ENCODE peak calls at places on chromosome 12, in six cellular contexts. J is uterus, A is A549, I is tibial nerve, M is K562, R is NB4. S is an unnamed sample.

GRCh38 chr12:2052861-2053674 is at the start of gene CACNA1C:
- DNase-seq in M (no peak), R (peak), J (peak), A (peak), I (peak), S (peak)

GRCh38 chr12:116736962-116737773 is 701 bp downstream of the SPRING1 start:
- DNase-seq in M (peak), R (peak), I (no peak), J (no peak), A (no peak), S (peak)

GRCh38 chr12:120257041-120257821 is 8.3 kb downstream of the PXN start:
- DNase-seq in J (peak), A (no peak), M (no peak), R (no peak), I (no peak), S (peak)

GRCh38 chr12:4943938-4944284 is 34.2 kb downstream of the KCNA1 start:
- DNase-seq in I (no peak), J (no peak), R (no peak), A (no peak), M (no peak), S (no peak)

GRCh38 chr12:78703820-78704525 is 160.6 kb upstream of the SYT1 start:
- DNase-seq in R (no peak), I (no peak), J (no peak), M (no peak), A (peak), S (peak)

GRCh38 chr12:62268956-62269355 is 8.8 kb downstream of the USP15 start:
- DNase-seq in M (no peak), J (no peak), I (no peak), R (no peak), A (peak), S (no peak)

GRCh38 chr12:84756961-84757360 is 155.6 kb downstream of the SLC6A15 start:
- DNase-seq in M (no peak), I (no peak), A (no peak), R (no peak), J (no peak), S (no peak)

GRCh38 chr12:114657597-114657920 is 26.4 kb downstream of the TBX3 start:
- DNase-seq in A (no peak), J (no peak), M (no peak), R (no peak), I (no peak), S (no peak)

GRCh38 chr12:1912580-1913376 is 5.7 kb downstream of the CACNA2D4 start:
- DNase-seq in J (no peak), I (no peak), A (no peak), R (no peak), M (no peak), S (peak)

GRCh38 chr12:98894412-98895085 is 249.5 kb downstream of the APAF1 start:
- DNase-seq in M (no peak), A (no peak), R (no peak), J (no peak), I (no peak), S (no peak)

GRCh38 chr12:89893972-89894706 is 185.5 kb upstream of the ATP2B1 start:
- DNase-seq in J (no peak), M (no peak), R (no peak), I (no peak), A (peak), S (no peak)

GRCh38 chr12:83985068-83985467 is 927.5 kb downstream of the SLC6A15 start:
- DNase-seq in M (no peak), A (no peak), I (no peak), J (no peak), R (no peak), S (no peak)

GRCh38 chr12:8692573-8692972 is 5.2 kb upstream of the RIMKLB start:
- DNase-seq in J (peak), A (no peak), I (no peak), R (no peak), M (no peak), S (no peak)

GRCh38 chr12:132352896-132353800 is 23.8 kb upstream of the GALNT9 start:
- DNase-seq in I (no peak), A (no peak), M (no peak), J (no peak), R (peak), S (no peak)

GRCh38 chr12:24848941-24849477 is 99.9 kb downstream of the BCAT1 start:
- DNase-seq in A (no peak), R (no peak), M (no peak), I (no peak), J (no peak), S (no peak)

GRCh38 chr12:118960161-118960560 is 21.2 kb upstream of the SRRM4 start:
- DNase-seq in J (no peak), M (no peak), A (no peak), I (no peak), R (no peak), S (no peak)

GRCh38 chr12:103819892-103820291 is 21.1 kb downstream of the NT5DC3 start:
- DNase-seq in M (no peak), J (no peak), R (no peak), I (no peak), A (no peak), S (no peak)

GRCh38 chr12:70550180-70550577 is 87.0 kb downstream of the PTPRB start:
- DNase-seq in J (no peak), I (no peak), R (no peak), A (no peak), M (no peak), S (no peak)

GRCh38 chr12:48997719-48998496 is 1.3 kb downstream of the DDN start:
- DNase-seq in R (peak), M (peak), A (peak), I (no peak), J (no peak), S (no peak)

GRCh38 chr12:115308918-115309317 is 624.9 kb upstream of the TBX3 start:
- DNase-seq in I (no peak), M (no peak), J (no peak), R (no peak), A (no peak), S (no peak)

GRCh38 chr12:23824358-23824757 is 125.1 kb downstream of the SOX5 start:
- DNase-seq in R (no peak), A (no peak), M (no peak), I (no peak), J (no peak), S (no peak)

GRCh38 chr12:84463756-84464495 is 448.7 kb downstream of the SLC6A15 start:
- DNase-seq in J (no peak), A (no peak), R (no peak), I (no peak), M (no peak), S (no peak)

GRCh38 chr12:125518074-125518473 is 452.8 kb downstream of the AACS start:
- DNase-seq in A (no peak), I (no peak), M (no peak), R (peak), J (no peak), S (no peak)

GRCh38 chr12:52285172-52285745 is 6.1 kb downstream of the KRT81 start:
- DNase-seq in M (no peak), A (peak), I (no peak), J (no peak), R (no peak), S (peak)
- TF ChIP-seq POLR2A in M (no peak), A (peak), I (no peak), J (no peak), R (no peak), S (no peak)

GRCh38 chr12:51270847-51271518 is 768 bp upstream of the SMAGP start:
- DNase-seq in R (peak), A (peak), J (no peak), I (no peak), M (no peak), S (peak)

GRCh38 chr12:51270067-51270846 is at the start of gene SMAGP:
- DNase-seq in R (peak), M (peak), J (peak), I (no peak), A (peak), S (peak)

GRCh38 chr12:51264297-51264696 is 5.9 kb downstream of the SMAGP start:
- DNase-seq in M (no peak), R (no peak), J (no peak), I (no peak), A (no peak), S (no peak)

GRCh38 chr12:51265024-51265423 is 5.2 kb downstream of the SMAGP start:
- DNase-seq in J (no peak), R (no peak), A (no peak), I (no peak), M (no peak), S (no peak)

DNA sequence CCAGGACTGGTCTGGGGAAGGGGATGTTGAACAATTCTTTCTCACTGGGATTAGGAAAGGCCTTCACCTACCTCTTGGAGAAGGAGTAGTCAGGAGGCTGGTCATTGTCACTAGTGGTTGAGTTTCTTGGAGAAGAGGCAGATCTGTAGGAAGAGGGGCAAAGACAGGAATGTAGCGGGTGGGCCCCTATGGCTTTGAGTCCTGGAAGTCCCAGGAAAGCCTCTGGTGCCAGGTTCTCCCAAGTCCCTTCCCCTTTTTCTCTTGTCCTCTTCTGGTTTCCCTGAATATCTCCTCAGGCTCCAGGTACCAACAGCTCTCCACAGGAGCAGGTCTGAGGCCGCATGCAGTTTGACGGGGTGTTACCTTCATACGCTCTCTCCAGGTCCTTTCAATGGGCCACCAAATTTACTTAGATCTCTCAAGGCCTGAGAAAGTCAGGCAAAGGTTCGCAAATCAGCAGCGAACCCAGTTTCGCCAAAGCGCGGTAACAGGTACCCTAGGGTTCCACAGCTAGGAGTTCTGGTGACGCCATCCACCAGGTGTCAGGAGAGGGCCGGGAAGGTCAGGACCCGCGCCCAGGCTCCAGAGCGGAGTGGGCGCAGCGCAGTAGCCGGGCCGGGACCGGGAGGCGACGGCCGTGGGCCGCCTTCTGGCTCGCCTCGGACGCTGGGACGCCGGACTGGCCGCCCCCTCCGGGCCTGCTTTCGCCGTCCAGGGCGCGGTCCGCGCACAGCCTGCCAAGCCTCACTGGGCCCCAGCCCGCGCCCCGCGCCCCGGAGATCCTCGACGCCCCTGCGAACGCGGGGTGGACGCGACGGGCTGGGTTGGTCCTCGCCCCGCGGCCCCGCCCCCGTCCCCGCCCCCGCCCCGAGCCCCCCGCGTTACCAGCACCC is 795 bp downstream of the SMAGP start:
- DNase-seq in M (no peak), J (peak), A (peak), I (no peak), R (peak), S (no peak)
- TF ChIP-seq POLR2A in M (no peak), J (no peak), A (no peak), I (no peak), R (no peak), S (no peak)

GRCh38 chr12:16347391-16348298 is at the start of gene MGST1:
- DNase-seq in I (peak), A (peak), J (peak), R (peak), M (peak), S (no peak)
- TF ChIP-seq POLR2A in I (peak), A (peak), J (peak), R (peak), M (peak), S (no peak)

GRCh38 chr12:110312581-110313360 is 31.7 kb downstream of the ATP2A2 start:
- DNase-seq in J (no peak), M (no peak), I (no peak), R (peak), A (peak), S (peak)
- TF ChIP-seq POLR2A in J (no peak), M (no peak), I (no peak), R (no peak), A (no peak), S (no peak)

DNA sequence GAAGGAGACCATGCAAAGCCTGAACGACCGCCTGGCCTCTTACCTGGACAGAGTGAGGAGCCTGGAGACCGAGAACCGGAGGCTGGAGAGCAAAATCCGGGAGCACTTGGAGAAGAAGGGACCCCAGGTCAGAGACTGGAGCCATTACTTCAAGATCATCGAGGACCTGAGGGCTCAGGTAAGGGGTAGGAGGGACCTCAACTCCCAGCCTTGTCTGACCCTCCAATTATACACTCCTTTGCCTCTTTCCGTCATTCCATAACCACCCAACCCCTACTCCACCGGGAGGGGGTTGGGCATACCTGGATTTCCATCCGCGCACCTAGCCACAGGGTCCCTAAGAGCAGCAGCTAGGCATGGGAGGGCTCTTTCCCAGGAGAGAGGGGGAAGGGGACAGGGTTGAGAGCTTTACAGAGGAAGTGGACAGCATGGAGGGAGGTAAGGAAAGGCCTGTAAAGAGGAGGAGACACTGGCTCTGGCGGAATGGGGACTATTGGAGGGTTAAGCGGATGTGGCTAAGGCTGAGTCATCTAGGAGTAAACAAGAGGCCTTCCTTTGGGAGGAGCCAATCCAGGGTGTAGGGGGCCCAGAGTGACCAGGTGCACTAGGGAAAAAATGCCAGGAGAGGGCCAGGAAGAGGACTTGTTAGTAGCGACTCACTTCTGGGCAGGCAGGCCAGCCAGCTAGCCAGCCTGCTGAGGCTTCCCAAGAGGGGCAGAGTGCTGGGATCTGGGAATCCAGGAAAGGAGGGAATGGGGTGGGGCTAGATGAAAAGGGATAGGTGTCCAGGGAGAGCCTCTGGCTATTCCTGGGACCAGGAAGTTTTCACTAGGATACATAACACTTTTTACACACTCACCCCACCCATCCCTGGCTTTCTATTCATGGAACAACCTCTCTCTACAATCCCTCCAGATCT is 754 bp downstream of the KRT18 start:
- DNase-seq in M (peak), A (peak), R (peak), I (no peak), J (no peak), S (peak)
- TF ChIP-seq POLR2A in M (peak), A (peak), R (no peak), I (no peak), J (peak), S (no peak)

S was measured in H54.